ENCODE peak calls at places on chromosome 15, in seven cellular contexts. M, B, U, N, V, T and S are unnamed samples.

GRCh38 chr15:34883042-34883441 is 86.5 kb downstream of the AQR start:
- DNase-seq in V (no peak), U (no peak), M (no peak), B (peak), T (no peak), N (no peak), S (no peak)

GRCh38 chr15:85414495-85414894 is 34.1 kb downstream of the AKAP13 start:
- DNase-seq in V (no peak), U (peak), N (no peak), B (peak), T (no peak), M (no peak), S (peak)

GRCh38 chr15:29699791-29700190 is 122.5 kb downstream of the TJP1 start:
- DNase-seq in V (no peak), B (no peak), N (no peak), U (no peak), M (no peak), T (no peak), S (no peak)

GRCh38 chr15:80561500-80561899 is 133.6 kb upstream of the ABHD17C start:
- DNase-seq in T (no peak), B (peak), U (no peak), V (no peak), N (no peak), M (no peak), S (no peak)

GRCh38 chr15:91032919-91033803 is 10.8 kb upstream of the VPS33B start:
- DNase-seq in V (peak), T (peak), N (peak), B (no peak), M (peak), U (peak), S (peak)

GRCh38 chr15:41971089-41971892 is 1.1 kb downstream of the EHD4 start:
- DNase-seq in V (peak), M (peak), N (peak), B (peak), U (peak), T (peak), S (peak)

GRCh38 chr15:67946701-67947100 is 106.9 kb upstream of the RNU6-1 start:
- DNase-seq in V (no peak), B (no peak), T (no peak), N (no peak), U (no peak), M (no peak), S (no peak)

GRCh38 chr15:87416591-87417257 is 839.8 kb downstream of the NTRK3 start:
- DNase-seq in B (no peak), N (no peak), U (no peak), T (no peak), M (no peak), V (no peak), S (no peak)

GRCh38 chr15:78618490-78618934 is 2.3 kb downstream of the CHRNA3 start:
- DNase-seq in N (peak), V (peak), B (peak), T (peak), M (peak), U (peak), S (peak)

GRCh38 chr15:74317820-74318375 is 49.5 kb downstream of the CYP11A1 start:
- DNase-seq in M (peak), T (no peak), B (peak), V (no peak), N (no peak), U (no peak), S (no peak)

GRCh38 chr15:34501131-34501530 is 63.5 kb upstream of the GOLGA8A start:
- DNase-seq in V (no peak), T (no peak), U (no peak), M (no peak), N (no peak), B (no peak), S (no peak)

GRCh38 chr15:101568304-101568703 is 78.8 kb upstream of the PCSK6 start:
- DNase-seq in U (peak), N (no peak), B (no peak), M (no peak), T (no peak), V (no peak), S (no peak)

GRCh38 chr15:52717924-52718323 is 38.7 kb upstream of the ATOSA start:
- DNase-seq in V (no peak), B (no peak), N (no peak), U (no peak), T (no peak), M (no peak), S (no peak)

GRCh38 chr15:59941612-59942011 is 62.5 kb upstream of the FOXB1 start:
- DNase-seq in M (no peak), V (no peak), U (no peak), T (no peak), N (no peak), B (no peak), S (no peak)

GRCh38 chr15:94206463-94207167 is 24.7 kb upstream of the MCTP2 start:
- DNase-seq in U (no peak), B (peak), N (no peak), V (no peak), M (no peak), T (no peak), S (no peak)

GRCh38 chr15:99454941-99455795 is 110.6 kb upstream of the MEF2A start:
- DNase-seq in U (peak), V (peak), M (peak), N (peak), T (no peak), B (peak), S (no peak)

GRCh38 chr15:80694624-80695098 is 449 bp upstream of the ABHD17C start:
- DNase-seq in U (no peak), N (no peak), T (peak), V (no peak), M (peak), B (peak), S (no peak)

GRCh38 chr15:29689724-29689986 is 132.6 kb downstream of the TJP1 start:
- DNase-seq in T (no peak), N (no peak), M (no peak), V (no peak), U (no peak), B (no peak), S (no peak)

GRCh38 chr15:100901702-100902435 is 17.3 kb upstream of the LRRK1 start:
- DNase-seq in N (no peak), U (no peak), B (no peak), V (no peak), M (no peak), T (no peak), S (no peak)

GRCh38 chr15:66222273-66223198 is 31.0 kb downstream of the MEGF11 start:
- DNase-seq in U (no peak), V (no peak), B (no peak), T (no peak), M (no peak), N (no peak), S (no peak)
- TF ChIP-seq POLR2A in U (no peak), V (no peak), B (no peak), T (no peak), M (no peak), N (no peak), S (no peak)

GRCh38 chr15:49169880-49170597 is at the start of gene GALK2:
- DNase-seq in T (peak), U (peak), M (peak), B (peak), N (peak), V (peak), S (peak)
- TF ChIP-seq POLR2A in T (peak), U (peak), M (peak), B (peak), N (peak), V (no peak), S (peak)

DNA sequence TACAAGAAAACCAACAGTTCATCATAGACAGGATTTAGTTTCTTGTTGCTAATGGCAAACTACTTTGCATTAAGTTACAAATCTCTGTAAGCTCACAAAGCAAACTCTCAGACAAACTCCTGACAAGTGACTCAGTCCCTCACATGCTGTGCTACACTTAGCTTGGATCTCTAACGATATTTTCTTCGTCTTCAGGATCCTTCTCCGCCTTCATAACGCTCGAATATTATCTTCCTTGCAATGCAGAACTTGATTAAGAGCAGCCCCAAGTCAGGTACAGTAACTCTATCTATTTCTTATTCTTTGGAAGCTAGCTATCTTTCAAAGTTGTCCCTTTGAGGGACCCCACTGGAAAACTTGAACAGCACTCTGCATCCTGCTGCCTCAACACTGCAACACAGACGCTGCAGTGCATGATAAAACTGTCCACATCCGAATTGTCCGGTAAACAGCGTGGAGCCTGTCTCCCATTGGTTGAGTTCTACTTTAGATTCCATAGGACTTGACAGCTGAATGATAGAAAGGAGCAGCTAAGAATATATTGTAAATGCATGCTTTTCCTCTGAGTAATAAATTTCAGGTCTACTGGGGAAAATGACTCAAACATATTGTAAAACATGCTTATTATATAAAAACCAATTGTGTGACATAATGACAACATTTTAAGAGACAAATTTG is 61.3 kb downstream of the UACA start:
- DNase-seq in U (peak), V (no peak), N (no peak), B (peak), M (peak), T (no peak), S (no peak)
- TF ChIP-seq POLR2A in U (peak), V (no peak), N (no peak), B (no peak), M (peak), T (no peak), S (no peak)

GRCh38 chr15:66700802-66701421 is 1.1 kb upstream of the SMAD6 start:
- DNase-seq in T (peak), U (peak), N (peak), V (peak), B (peak), M (peak), S (peak)

GRCh38 chr15:66700412-66700801 is 1.6 kb upstream of the SMAD6 start:
- DNase-seq in T (no peak), B (no peak), U (no peak), M (no peak), V (no peak), N (no peak), S (peak)

GRCh38 chr15:66702035-66702769 is at the start of gene SMAD6:
- DNase-seq in M (peak), N (peak), B (peak), V (peak), T (peak), U (peak), S (peak)

GRCh38 chr15:66702770-66703539 is 919 bp downstream of the SMAD6 start:
- DNase-seq in U (no peak), V (peak), T (no peak), B (no peak), M (no peak), N (no peak), S (peak)

DNA sequence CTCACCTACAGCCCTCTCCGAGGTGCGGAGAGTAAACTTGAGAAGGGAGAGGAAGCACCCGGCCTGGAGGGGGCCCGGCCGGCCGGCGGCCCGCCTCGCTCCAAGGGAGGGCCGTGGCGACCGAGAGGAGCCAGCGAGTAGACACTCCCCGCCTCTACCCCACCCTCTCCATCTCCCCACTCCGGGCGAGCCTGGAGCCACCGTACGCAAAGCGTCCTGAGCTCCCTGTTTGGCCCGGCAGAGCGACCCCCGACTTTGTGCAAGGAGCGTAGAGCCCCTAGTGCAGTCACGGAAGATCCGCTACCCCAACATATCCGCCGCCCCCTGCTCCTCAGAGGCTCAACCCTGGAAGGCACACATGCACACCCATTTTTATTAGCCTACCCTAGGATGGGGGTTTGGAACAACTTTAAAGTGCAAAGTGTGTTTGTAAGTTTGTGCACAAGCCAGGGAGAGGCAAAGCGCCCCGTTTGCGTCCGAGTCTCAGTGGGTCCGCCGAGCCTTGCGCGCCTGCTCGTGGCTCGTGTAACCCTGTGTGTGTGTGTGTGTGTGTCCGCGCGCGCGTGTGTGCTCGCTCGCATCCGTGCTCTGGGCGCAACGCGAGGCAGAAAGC is 508 bp upstream of the SMAD6 start:
- DNase-seq in B (no peak), U (no peak), M (peak), V (peak), T (peak), N (peak), S (peak)
- TF ChIP-seq POLR2A in B (no peak), U (peak), M (no peak), V (no peak), T (no peak), N (no peak), S (peak)

GRCh38 chr15:44447772-44448376 is 20.4 kb downstream of the CTDSPL2 start:
- DNase-seq in B (no peak), M (no peak), N (no peak), V (no peak), T (no peak), U (no peak), S (no peak)

GRCh38 chr15:44450172-44450571 is 22.7 kb downstream of the CTDSPL2 start:
- DNase-seq in B (no peak), V (no peak), U (no peak), M (no peak), N (no peak), T (no peak), S (no peak)
- TF ChIP-seq POLR2A in B (no peak), V (no peak), U (no peak), M (no peak), N (no peak), T (no peak), S (no peak)

DNA sequence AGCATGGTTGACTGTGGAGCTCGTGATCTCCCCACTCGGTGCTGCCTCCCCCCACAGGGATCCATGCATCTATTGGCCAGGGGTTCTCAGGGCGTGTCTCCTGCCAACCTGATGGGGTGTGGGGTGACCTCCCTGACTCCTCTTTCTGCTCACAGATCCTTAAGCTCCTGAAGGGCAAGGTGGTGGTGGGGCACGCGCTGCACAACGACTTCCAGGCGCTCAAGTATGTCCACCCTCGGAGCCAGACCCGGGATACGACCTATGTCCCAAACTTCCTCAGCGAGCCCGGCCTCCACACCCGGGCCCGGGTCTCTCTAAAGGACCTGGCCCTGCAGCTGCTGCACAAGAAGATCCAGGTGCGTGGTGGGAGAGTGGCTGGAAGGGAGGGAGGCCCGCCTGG is 7.9 kb downstream of the AEN start:
- DNase-seq in V (no peak), N (no peak), U (no peak), M (no peak), B (no peak), T (no peak), S (no peak)
- TF ChIP-seq POLR2A in V (no peak), N (no peak), U (no peak), M (no peak), B (no peak), T (peak), S (no peak)

DNA sequence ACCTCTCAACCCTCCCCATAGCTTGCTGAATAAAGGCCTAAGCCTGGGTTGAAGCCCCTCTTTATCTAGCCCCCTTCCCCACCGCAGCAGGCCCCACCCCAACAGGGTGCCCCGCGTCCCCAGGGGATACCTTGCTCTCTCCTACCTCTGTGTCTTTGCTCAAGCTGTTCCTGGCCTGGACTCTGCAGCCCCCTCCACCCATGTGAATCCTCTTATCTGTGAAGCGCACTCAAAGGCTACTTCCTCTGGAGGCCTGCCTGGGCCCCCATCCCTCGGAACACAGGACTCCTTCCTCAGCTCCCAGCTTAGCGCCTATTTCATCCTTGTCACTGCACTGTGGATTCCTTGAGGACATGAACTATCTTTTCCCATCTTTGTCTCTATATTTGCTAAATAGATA is 61.4 kb upstream of the HERC1 start:
- DNase-seq in N (no peak), V (no peak), U (no peak), T (no peak), M (no peak), B (no peak), S (peak)
- TF ChIP-seq POLR2A in N (no peak), V (no peak), U (no peak), T (no peak), M (no peak), B (no peak), S (no peak)

GRCh38 chr15:62291262-62291661 is 126.2 kb upstream of the C2CD4B start:
- DNase-seq in M (no peak), N (no peak), V (no peak), B (no peak), U (no peak), T (no peak), S (no peak)
- TF ChIP-seq POLR2A in M (no peak), N (no peak), V (no peak), B (no peak), U (no peak), T (no peak), S (no peak)

DNA sequence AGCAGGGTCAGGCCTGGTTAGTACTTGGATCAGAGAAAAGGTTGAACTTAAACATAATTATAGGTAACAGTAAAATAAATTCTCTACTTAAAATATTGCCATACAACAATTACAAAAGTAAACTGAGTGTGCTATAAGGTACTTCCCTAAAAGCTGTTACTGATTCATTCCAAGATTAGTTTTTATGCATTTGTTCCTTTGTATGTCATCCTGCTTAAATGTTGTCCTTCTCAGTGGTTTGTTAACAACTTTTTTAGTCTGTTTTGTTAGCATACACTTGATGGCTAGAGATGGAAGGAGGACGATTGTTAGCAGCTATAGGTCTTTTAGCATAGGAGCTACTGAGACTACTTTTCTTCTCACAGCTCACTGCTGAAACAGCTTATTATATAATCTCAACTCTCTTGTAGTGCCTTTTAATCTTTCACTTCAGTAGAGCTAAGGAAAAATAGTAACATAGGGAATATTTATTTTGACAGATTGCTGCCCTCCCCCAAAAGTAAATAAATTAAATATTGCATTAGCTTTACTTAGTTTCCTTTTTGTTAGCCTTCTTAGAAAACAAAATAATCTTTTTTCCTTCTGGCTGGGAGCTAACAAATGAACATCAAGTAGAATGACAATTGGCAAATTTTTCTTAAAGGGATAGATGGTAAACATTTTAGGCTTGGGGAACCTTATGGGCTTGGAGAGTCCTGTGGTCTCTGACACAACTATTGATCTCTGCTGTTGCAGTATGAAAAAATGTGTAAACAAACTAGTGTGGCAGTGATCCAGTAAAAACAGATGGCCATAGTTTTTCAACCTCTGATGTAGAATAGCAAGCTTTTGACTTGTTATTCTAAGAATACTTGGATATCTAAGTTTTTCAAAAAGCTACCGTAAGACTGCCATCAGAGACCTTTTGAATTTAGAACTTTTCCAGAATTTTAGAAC is 39.5 kb downstream of the USP8 start:
- DNase-seq in T (no peak), U (peak), M (no peak), V (no peak), B (peak), N (no peak), S (no peak)
- TF ChIP-seq POLR2A in T (no peak), U (no peak), M (no peak), V (no peak), B (no peak), N (no peak), S (no peak)

DNA sequence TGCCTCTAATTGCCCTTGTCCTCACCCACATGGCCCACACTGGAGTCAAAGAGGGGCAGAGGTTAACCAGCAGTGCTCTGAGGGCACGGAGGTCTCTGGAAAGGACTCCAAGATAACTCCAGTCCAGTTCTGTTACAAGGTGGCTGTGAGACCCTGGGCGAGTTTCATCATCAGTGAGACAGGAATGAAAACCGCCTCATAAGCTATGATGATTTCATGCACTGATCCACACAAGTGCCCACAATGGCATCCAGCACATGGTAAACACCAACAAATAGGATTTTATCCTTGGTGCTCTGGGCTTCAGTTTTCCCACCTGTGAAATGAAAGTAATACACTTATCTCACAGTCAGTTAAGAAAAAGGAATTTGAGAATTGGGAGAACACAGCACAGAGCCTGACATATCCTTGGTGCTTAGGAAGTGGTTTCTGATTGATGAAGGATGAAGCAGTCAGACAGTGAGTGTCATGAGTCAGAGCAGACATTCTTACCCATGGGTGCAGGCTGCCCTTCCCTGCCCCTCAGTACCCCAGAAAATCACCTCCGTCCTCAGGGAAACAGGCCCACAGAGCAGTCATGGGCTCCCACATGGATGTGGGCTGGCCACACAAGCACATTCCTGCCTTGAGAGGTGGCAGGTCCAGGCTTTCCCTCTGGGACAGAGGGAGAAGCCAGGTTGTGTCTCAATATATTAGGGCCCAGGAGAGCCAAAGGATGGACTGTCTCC is 48.4 kb downstream of the DAPK2 start:
- DNase-seq in B (no peak), T (no peak), U (no peak), N (no peak), M (no peak), V (no peak), S (no peak)
- TF ChIP-seq POLR2A in B (no peak), T (no peak), U (no peak), N (no peak), M (no peak), V (no peak), S (no peak)